ENCODE peak calls at places on chromosomes 12 and 14, in four cellular contexts. One of them, this sample, is unnamed.

GRCh38 chr12:94560416-94561221 is 89.7 kb downstream of the TMCC3 start:
- DNase-seq in MG63: peak; percentile 49
- DNase-seq in foreskin fibroblast: no peak
- DNase-seq in brain microvascular endothelial cell: peak; percentile 67
- DNase-seq in this sample: no peak

GRCh38 chr12:71449373-71450070 is 9.9 kb downstream of the LGR5 start:
- DNase-seq in MG63: no peak
- DNase-seq in brain microvascular endothelial cell: no peak
- DNase-seq in foreskin fibroblast: no peak
- DNase-seq in this sample: no peak

GRCh38 chr14:20219033-20219432 is 4.5 kb upstream of the OR11H6 start:
- DNase-seq in foreskin fibroblast: no peak
- DNase-seq in MG63: peak; percentile 3
- DNase-seq in brain microvascular endothelial cell: no peak
- DNase-seq in this sample: no peak

GRCh38 chr14:29868000-29868399 is 59.6 kb downstream of the PRKD1 start:
- DNase-seq in brain microvascular endothelial cell: no peak
- DNase-seq in MG63: no peak
- DNase-seq in foreskin fibroblast: no peak
- DNase-seq in this sample: no peak

GRCh38 chr12:91274886-91275285 is 92.3 kb upstream of the DCN start:
- DNase-seq in MG63: peak; percentile 50
- DNase-seq in foreskin fibroblast: peak; percentile 14
- DNase-seq in brain microvascular endothelial cell: no peak
- DNase-seq in this sample: no peak

GRCh38 chr12:124397807-124398577 is 103.1 kb downstream of the RFLNA start:
- DNase-seq in brain microvascular endothelial cell: no peak
- DNase-seq in MG63: peak; percentile 31
- DNase-seq in foreskin fibroblast: no peak
- DNase-seq in this sample: no peak

GRCh38 chr14:93114068-93114710 is 1.5 kb downstream of the ITPK1 start:
- DNase-seq in brain microvascular endothelial cell: no peak
- DNase-seq in MG63: no peak
- DNase-seq in foreskin fibroblast: no peak
- DNase-seq in this sample: no peak

GRCh38 chr14:44149597-44149996 is 357.5 kb downstream of the FSCB start:
- DNase-seq in brain microvascular endothelial cell: no peak
- DNase-seq in MG63: peak; percentile 3
- DNase-seq in foreskin fibroblast: no peak
- DNase-seq in this sample: peak; percentile 7

GRCh38 chr12:114166360-114166759 is 200.2 kb upstream of the RBM19 start:
- DNase-seq in MG63: no peak
- DNase-seq in foreskin fibroblast: peak; percentile 45
- DNase-seq in brain microvascular endothelial cell: no peak
- DNase-seq in this sample: peak; percentile 15

GRCh38 chr12:44930972-44931600 is 55.0 kb upstream of the NELL2 start:
- DNase-seq in foreskin fibroblast: peak; percentile 22
- DNase-seq in brain microvascular endothelial cell: no peak
- DNase-seq in MG63: no peak
- DNase-seq in this sample: peak; percentile 52

GRCh38 chr14:88831285-88831684 is 6.8 kb downstream of the TTC8 start:
- DNase-seq in MG63: peak; percentile 75
- DNase-seq in foreskin fibroblast: peak; percentile 67
- DNase-seq in brain microvascular endothelial cell: peak; percentile 23
- DNase-seq in this sample: no peak

GRCh38 chr14:102749833-102750775 is 27.1 kb upstream of the TRAF3 start:
- DNase-seq in MG63: no peak
- DNase-seq in foreskin fibroblast: no peak
- DNase-seq in brain microvascular endothelial cell: no peak
- DNase-seq in this sample: no peak
- H3K4me3 ChIP-seq in MG63: no peak overlapping the region
- H3K4me3 ChIP-seq in foreskin fibroblast: no peak overlapping the region
- H3K4me3 ChIP-seq in brain microvascular endothelial cell: no peak overlapping the region
- H3K4me3 ChIP-seq in this sample: no peak overlapping the region

DNA sequence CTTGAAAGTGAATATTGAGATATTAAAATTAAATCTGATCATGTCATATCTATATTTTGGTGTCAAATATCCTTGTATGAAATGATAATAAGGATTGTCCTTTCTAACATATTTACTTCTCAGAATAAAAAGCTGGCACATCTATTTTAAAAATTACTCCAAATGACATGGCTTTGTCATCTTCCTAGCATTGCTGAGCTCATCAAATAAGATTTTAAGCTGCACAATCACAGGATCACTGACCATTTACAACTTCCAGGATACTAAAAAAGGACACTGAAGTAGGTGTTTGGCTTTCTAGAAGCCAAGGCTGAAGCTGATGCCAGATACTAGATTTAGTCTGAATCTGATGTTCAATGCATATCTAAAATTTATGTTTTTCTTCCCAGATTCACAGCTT is 351.1 kb downstream of the BMP4 start:
- DNase-seq in brain microvascular endothelial cell: no peak
- DNase-seq in foreskin fibroblast: no peak
- DNase-seq in MG63: no peak
- DNase-seq in this sample: no peak
- H3K4me3 ChIP-seq in brain microvascular endothelial cell: no peak overlapping the region
- H3K4me3 ChIP-seq in foreskin fibroblast: no peak overlapping the region
- H3K4me3 ChIP-seq in MG63: no peak overlapping the region
- H3K4me3 ChIP-seq in this sample: no peak overlapping the region

GRCh38 chr12:118874698-118875548 is 106.4 kb upstream of the SRRM4 start:
- DNase-seq in brain microvascular endothelial cell: no peak
- DNase-seq in MG63: no peak
- DNase-seq in foreskin fibroblast: no peak
- DNase-seq in this sample: peak; percentile 12
- H3K4me3 ChIP-seq in brain microvascular endothelial cell: no peak overlapping the region
- H3K4me3 ChIP-seq in MG63: no peak overlapping the region
- H3K4me3 ChIP-seq in foreskin fibroblast: no peak overlapping the region
- H3K4me3 ChIP-seq in this sample: no peak overlapping the region

GRCh38 chr12:57897296-57897974 is 43.9 kb upstream of the ATP23 start:
- DNase-seq in brain microvascular endothelial cell: no peak
- DNase-seq in MG63: no peak
- DNase-seq in foreskin fibroblast: no peak
- DNase-seq in this sample: peak; percentile 25

GRCh38 chr12:57896139-57896436 is 45.3 kb upstream of the ATP23 start:
- DNase-seq in MG63: no peak
- DNase-seq in brain microvascular endothelial cell: no peak
- DNase-seq in foreskin fibroblast: no peak
- DNase-seq in this sample: no peak

GRCh38 chr12:57899010-57899662 is 42.2 kb upstream of the ATP23 start:
- DNase-seq in foreskin fibroblast: peak; percentile 41
- DNase-seq in brain microvascular endothelial cell: peak; percentile 68
- DNase-seq in MG63: peak; percentile 75
- DNase-seq in this sample: peak; percentile 79

GRCh38 chr12:57896437-57897201 is 44.7 kb upstream of the ATP23 start:
- DNase-seq in foreskin fibroblast: peak; percentile 48
- DNase-seq in brain microvascular endothelial cell: peak; percentile 35
- DNase-seq in MG63: peak; percentile 65
- DNase-seq in this sample: no peak

DNA sequence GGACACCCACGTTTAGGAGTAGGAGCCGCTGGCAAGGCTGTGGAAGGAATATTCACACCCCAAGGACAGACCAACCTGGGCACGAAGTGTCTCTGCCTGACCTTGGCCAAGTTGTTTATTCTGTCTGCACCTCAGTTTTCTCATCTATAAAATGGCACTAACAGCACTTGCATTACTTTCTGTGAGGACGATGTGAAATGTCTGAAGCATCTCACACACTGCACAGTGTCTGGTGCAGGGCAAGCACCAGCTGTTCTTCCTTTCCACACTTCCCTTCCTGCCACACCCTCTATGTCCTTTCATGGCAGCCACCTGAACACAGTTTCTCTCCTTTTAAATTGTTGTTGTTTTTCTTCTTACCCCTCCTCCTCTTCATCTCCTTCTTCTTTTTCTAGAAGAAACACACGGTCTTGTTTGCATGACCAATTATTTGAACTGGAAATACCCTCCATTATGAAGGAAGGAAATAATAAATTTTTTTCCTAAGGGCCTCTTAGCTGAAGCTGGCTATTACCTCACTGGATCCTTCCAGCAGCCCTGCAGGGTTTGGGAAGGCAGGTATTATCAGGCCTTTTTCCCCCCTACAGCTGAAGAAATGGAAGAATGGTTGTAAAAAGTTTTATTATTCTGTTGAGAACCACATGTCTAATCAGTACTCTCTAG is 42.9 kb upstream of the ATP23 start:
- DNase-seq in MG63: no peak
- DNase-seq in brain microvascular endothelial cell: no peak
- DNase-seq in foreskin fibroblast: no peak
- DNase-seq in this sample: peak; percentile 52
- H3K4me3 ChIP-seq in MG63: no peak overlapping the region
- H3K4me3 ChIP-seq in brain microvascular endothelial cell: no peak overlapping the region
- H3K4me3 ChIP-seq in foreskin fibroblast: no peak overlapping the region
- H3K4me3 ChIP-seq in this sample: peak overlapping the region; percentile 9

GRCh38 chr12:66739266-66739665 is 60.4 kb upstream of the GRIP1 start:
- DNase-seq in brain microvascular endothelial cell: no peak
- DNase-seq in MG63: no peak
- DNase-seq in foreskin fibroblast: no peak
- DNase-seq in this sample: no peak

GRCh38 chr12:66735275-66735674 is 56.4 kb upstream of the GRIP1 start:
- DNase-seq in brain microvascular endothelial cell: no peak
- DNase-seq in MG63: no peak
- DNase-seq in foreskin fibroblast: no peak
- DNase-seq in this sample: no peak

GRCh38 chr12:66733839-66734238 is 55.0 kb upstream of the GRIP1 start:
- DNase-seq in MG63: no peak
- DNase-seq in foreskin fibroblast: no peak
- DNase-seq in brain microvascular endothelial cell: no peak
- DNase-seq in this sample: no peak

DNA sequence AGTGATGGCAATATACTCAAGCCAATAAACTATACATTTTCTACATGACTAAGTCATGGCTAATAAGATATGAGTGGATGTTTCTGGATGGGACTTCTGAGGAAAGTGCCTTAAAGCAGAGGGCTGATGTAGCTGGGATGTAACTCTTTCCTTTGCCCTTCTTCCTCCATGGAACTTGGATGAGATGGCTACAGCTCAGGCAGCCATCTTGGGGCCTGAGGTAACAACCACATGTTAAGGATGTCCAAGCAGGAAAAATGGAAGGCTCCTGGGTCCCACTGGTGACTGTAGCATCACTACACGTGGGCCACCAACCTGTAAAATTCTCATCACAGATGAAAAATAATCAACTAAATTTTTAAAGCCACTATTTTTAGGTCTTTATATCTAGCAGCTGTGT is 54.4 kb upstream of the GRIP1 start:
- DNase-seq in MG63: no peak
- DNase-seq in brain microvascular endothelial cell: no peak
- DNase-seq in foreskin fibroblast: no peak
- DNase-seq in this sample: no peak
- H3K4me3 ChIP-seq in MG63: no peak overlapping the region
- H3K4me3 ChIP-seq in brain microvascular endothelial cell: no peak overlapping the region
- H3K4me3 ChIP-seq in foreskin fibroblast: no peak overlapping the region
- H3K4me3 ChIP-seq in this sample: no peak overlapping the region

GRCh38 chr12:93140309-93140708 is 211.2 kb upstream of the EEA1 start:
- DNase-seq in brain microvascular endothelial cell: no peak
- DNase-seq in foreskin fibroblast: no peak
- DNase-seq in MG63: no peak
- DNase-seq in this sample: no peak

GRCh38 chr12:93139028-93139665 is 210.1 kb upstream of the EEA1 start:
- DNase-seq in foreskin fibroblast: no peak
- DNase-seq in brain microvascular endothelial cell: no peak
- DNase-seq in MG63: peak; percentile 4
- DNase-seq in this sample: no peak

GRCh38 chr12:93136243-93137015 is 207.3 kb upstream of the EEA1 start:
- DNase-seq in foreskin fibroblast: no peak
- DNase-seq in brain microvascular endothelial cell: no peak
- DNase-seq in MG63: no peak
- DNase-seq in this sample: no peak

GRCh38 chr12:93135286-93136239 is 206.5 kb upstream of the EEA1 start:
- DNase-seq in MG63: no peak
- DNase-seq in brain microvascular endothelial cell: no peak
- DNase-seq in foreskin fibroblast: peak; percentile 52
- DNase-seq in this sample: peak; percentile 10

DNA sequence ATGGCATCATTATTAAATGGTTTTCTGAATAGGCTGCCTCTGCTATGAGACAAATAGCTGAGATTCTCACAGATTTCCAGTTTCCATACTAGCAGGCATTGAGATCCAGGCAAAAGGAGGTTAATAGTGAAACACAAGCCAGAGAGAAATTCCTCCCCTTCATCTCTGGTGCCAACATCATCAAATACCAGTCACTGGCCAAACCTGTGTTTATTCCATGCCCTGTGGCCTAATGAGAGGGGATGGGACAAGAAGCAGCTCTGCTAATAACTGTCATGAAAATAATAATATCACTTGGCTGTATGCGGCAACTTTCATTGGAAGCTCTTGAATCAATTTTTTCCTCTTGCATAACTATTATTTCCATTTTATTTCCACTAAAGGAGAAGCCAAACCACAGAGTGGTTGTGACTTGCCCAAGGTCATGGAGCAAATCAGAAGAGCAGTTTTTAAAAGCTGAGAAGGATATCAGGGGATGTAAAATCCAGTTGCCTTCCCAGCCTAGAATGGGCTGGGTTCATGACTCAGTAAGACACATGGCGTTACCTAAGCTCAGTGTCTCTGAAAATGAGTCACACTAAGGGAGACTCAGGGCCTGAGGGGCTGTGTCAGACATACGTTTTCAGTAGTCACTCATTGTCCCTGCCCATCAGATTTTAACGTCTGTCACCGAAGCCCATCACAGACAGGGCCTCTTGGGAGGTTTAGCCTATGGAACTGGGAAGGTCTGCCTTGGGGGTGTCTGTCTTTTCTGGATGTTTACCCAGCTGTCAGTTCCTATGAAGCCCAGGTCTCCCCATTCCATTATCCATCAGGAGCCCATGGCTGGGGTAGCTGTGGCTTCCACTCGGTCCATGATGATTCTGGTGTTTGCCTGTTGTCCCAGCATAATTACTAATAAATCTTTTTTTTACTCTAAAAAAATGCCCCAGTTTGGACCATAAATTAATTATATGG is 208.8 kb upstream of the EEA1 start:
- DNase-seq in foreskin fibroblast: peak; percentile 88
- DNase-seq in MG63: peak; percentile 78
- DNase-seq in brain microvascular endothelial cell: peak; percentile 73
- DNase-seq in this sample: no peak
- H3K4me3 ChIP-seq in foreskin fibroblast: no peak overlapping the region
- H3K4me3 ChIP-seq in MG63: no peak overlapping the region
- H3K4me3 ChIP-seq in brain microvascular endothelial cell: no peak overlapping the region
- H3K4me3 ChIP-seq in this sample: no peak overlapping the region

DNA sequence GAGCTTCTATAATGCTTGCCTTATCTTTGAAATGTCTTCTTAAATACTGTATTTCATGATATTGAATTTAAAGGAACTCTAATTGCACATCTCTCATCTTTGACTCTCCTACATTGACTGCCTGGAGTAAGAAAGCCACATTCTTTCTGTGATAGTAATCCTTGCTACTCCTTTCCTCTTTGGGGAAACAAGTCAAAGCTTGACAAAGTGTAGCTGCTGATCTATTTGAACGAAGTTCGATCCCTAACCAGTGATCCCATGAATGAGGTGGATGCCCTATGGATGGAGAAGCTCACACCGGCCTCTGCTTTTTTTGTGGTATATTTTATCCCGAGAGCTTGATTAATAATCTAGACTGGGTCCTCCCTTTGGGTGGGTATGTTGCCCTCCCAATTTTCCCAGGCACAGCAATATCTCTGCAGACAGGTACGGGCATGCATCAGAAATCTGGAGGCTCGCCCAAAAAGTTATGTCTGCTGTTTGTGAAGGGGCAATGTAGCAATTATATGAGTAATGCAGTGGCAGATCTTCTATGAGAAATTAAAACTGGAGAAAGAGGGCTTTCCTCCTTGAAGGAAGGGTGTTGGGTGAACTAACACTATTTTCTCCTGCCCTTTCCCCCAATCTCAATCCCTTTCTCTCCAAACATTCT is 163.0 kb upstream of the FRMD6 start:
- DNase-seq in MG63: no peak
- DNase-seq in brain microvascular endothelial cell: no peak
- DNase-seq in foreskin fibroblast: no peak
- DNase-seq in this sample: no peak
- H3K4me3 ChIP-seq in MG63: no peak overlapping the region
- H3K4me3 ChIP-seq in brain microvascular endothelial cell: no peak overlapping the region
- H3K4me3 ChIP-seq in foreskin fibroblast: no peak overlapping the region
- H3K4me3 ChIP-seq in this sample: no peak overlapping the region